ENCODE peak calls at places on chromosomes 16 and 17, in seven cellular contexts. F is erythroblast, L is AG08395, O is fibroblast of gingiva, V is amniotic stem cell, A is DMS 273 treated with DMSO at 0.1 percent for 48 hours, J is AG08396. C is an unnamed sample.

GRCh38 chr16:64589836-64590235 is 532.0 kb downstream of the CDH11 start:
- DNase-seq in F (no peak), L (peak), O (peak), V (peak), A (no peak), J (no peak), C (no peak)

GRCh38 chr16:68448360-68448970 is at the start of gene SMPD3:
- DNase-seq in F (peak), L (peak), O (peak), V (peak), A (peak), J (peak), C (peak)

GRCh38 chr17:6711081-6711674 is 2.0 kb downstream of the SLC13A5 start:
- DNase-seq in F (no peak), L (no peak), O (no peak), V (no peak), A (no peak), J (no peak), C (no peak)

GRCh38 chr17:21170829-21171228 is 43.1 kb downstream of the TMEM11 start:
- DNase-seq in F (no peak), L (no peak), O (no peak), V (no peak), A (no peak), J (no peak), C (no peak)

GRCh38 chr16:81675662-81676535 is 103.2 kb upstream of the PLCG2 start:
- DNase-seq in F (no peak), L (no peak), O (no peak), V (no peak), A (no peak), J (no peak), C (no peak)

GRCh38 chr17:44083250-44083849 is 12.8 kb downstream of the G6PC3 start:
- DNase-seq in F (peak), L (no peak), O (no peak), V (no peak), A (no peak), J (no peak), C (peak)

GRCh38 chr17:83109793-83110645 is 30.6 kb downstream of the METRNL start:
- DNase-seq in F (no peak), L (peak), O (peak), V (peak), A (peak), J (peak), C (no peak)

GRCh38 chr16:75931043-75931442 is 204.8 kb upstream of the CPHXL start:
- DNase-seq in F (no peak), L (no peak), O (peak), V (no peak), A (no peak), J (no peak), C (no peak)

GRCh38 chr17:28940675-28941074 is 10.6 kb downstream of the PHF12 start:
- DNase-seq in F (no peak), L (no peak), O (no peak), V (no peak), A (no peak), J (no peak), C (no peak)

GRCh38 chr17:60685437-60685836 is 7.8 kb downstream of the BCAS3 start:
- DNase-seq in F (no peak), L (no peak), O (no peak), V (no peak), A (no peak), J (no peak), C (no peak)

GRCh38 chr17:78251773-78252103 is 20.3 kb downstream of the TMEM235 start:
- DNase-seq in F (no peak), L (no peak), O (no peak), V (no peak), A (no peak), J (no peak), C (no peak)

GRCh38 chr17:77727216-77727615 is 231.3 kb upstream of the TNRC6C start:
- DNase-seq in F (no peak), L (no peak), O (no peak), V (no peak), A (no peak), J (no peak), C (peak)

GRCh38 chr16:2937170-2937569 is 25.4 kb downstream of the FLYWCH1 start:
- DNase-seq in F (no peak), L (no peak), O (no peak), V (no peak), A (no peak), J (no peak), C (no peak)

GRCh38 chr17:67600408-67600807 is 117.3 kb upstream of the NOL11 start:
- DNase-seq in F (no peak), L (no peak), O (no peak), V (no peak), A (no peak), J (no peak), C (no peak)

GRCh38 chr16:77214411-77215138 is 15.4 kb downstream of the SYCE1L start:
- DNase-seq in F (no peak), L (no peak), O (no peak), V (no peak), A (no peak), J (no peak), C (no peak)

GRCh38 chr17:6352016-6352415 is 82.9 kb downstream of the AIPL1 start:
- DNase-seq in F (no peak), L (no peak), O (no peak), V (no peak), A (no peak), J (no peak), C (no peak)

GRCh38 chr16:27400751-27401620 is 988 bp upstream of the IL21R start:
- DNase-seq in F (no peak), L (peak), O (no peak), V (no peak), A (no peak), J (no peak), C (no peak)

GRCh38 chr16:54331241-54332002 is 44.8 kb upstream of the IRX3 start:
- DNase-seq in F (no peak), L (no peak), O (no peak), V (no peak), A (no peak), J (no peak), C (peak)

GRCh38 chr16:2587891-2588565 is 50.2 kb downstream of the PDPK1 start:
- DNase-seq in F (no peak), L (no peak), O (no peak), V (no peak), A (no peak), J (no peak), C (no peak)

GRCh38 chr16:27547134-27547533 is 2.6 kb downstream of the GTF3C1 start:
- DNase-seq in F (peak), L (peak), O (peak), V (no peak), A (peak), J (peak), C (no peak)

GRCh38 chr16:23408242-23409201 is 44.5 kb downstream of the COG7 start:
- DNase-seq in F (no peak), L (peak), O (peak), V (no peak), A (peak), J (peak), C (no peak)

GRCh38 chr17:73647767-73648542 is 3.7 kb upstream of the SDK2 start:
- DNase-seq in F (no peak), L (no peak), O (no peak), V (no peak), A (no peak), J (no peak), C (no peak)

GRCh38 chr16:82848013-82848412 is 221.2 kb downstream of the CDH13 start:
- DNase-seq in F (no peak), L (no peak), O (no peak), V (no peak), A (no peak), J (no peak), C (no peak)

GRCh38 chr17:48113201-48113676 is 5.7 kb downstream of the SNX11 start:
- DNase-seq in F (no peak), L (no peak), O (no peak), V (no peak), A (no peak), J (no peak), C (no peak)

GRCh38 chr16:86567701-86568571 is 1.3 kb downstream of the FOXC2 start:
- DNase-seq in F (no peak), L (peak), O (peak), V (no peak), A (no peak), J (peak), C (peak)

GRCh38 chr16:83530293-83530692 is 277.5 kb upstream of the HSBP1 start:
- DNase-seq in F (no peak), L (peak), O (no peak), V (peak), A (no peak), J (peak), C (no peak)

GRCh38 chr16:14050297-14051027 is 20.7 kb upstream of the MRTFB start:
- DNase-seq in F (no peak), L (no peak), O (no peak), V (no peak), A (no peak), J (no peak), C (peak)

GRCh38 chr17:32256012-32256694 is 9.5 kb upstream of the RHBDL3 start:
- DNase-seq in F (no peak), L (no peak), O (no peak), V (no peak), A (peak), J (no peak), C (no peak)

GRCh38 chr17:41553987-41554680 is 17.7 kb downstream of the KRT9 start:
- DNase-seq in F (no peak), L (no peak), O (no peak), V (no peak), A (no peak), J (no peak), C (no peak)

GRCh38 chr17:31696184-31696602 is 162.9 kb downstream of the COPRS start:
- DNase-seq in F (no peak), L (peak), O (peak), V (peak), A (peak), J (peak), C (peak)

C was measured in H9.